ENCODE peak calls at places on chromosomes 1 and 21, in four cellular contexts. N, Y, P and J are unnamed samples.

GRCh38 chr21:43832648-43833047 is 32.4 kb upstream of the AGPAT3 start:
- DNase-seq in N (no peak), Y (no peak), P (no peak), J (no peak)

GRCh38 chr1:23742670-23743286 is 493 bp upstream of the ELOA start:
- DNase-seq in N (no peak), Y (no peak), P (peak), J (no peak)

GRCh38 chr1:50232271-50232670 is 123.6 kb downstream of the ELAVL4 start:
- DNase-seq in N (no peak), Y (no peak), P (no peak), J (no peak)

GRCh38 chr1:203522237-203522636 is 28.3 kb downstream of the OPTC start:
- DNase-seq in P (no peak), N (no peak), Y (no peak), J (no peak)

GRCh38 chr1:159866066-159866465 is 3.6 kb upstream of the VSIG8 start:
- DNase-seq in Y (no peak), N (no peak), P (peak), J (no peak)

GRCh38 chr1:28269529-28269928 is 10.2 kb downstream of the SESN2 start:
- DNase-seq in P (no peak), Y (no peak), N (no peak), J (no peak)

GRCh38 chr1:222641269-222641948 is 23.5 kb downstream of the MIA3 start:
- DNase-seq in Y (no peak), N (no peak), P (no peak), J (no peak)

GRCh38 chr1:213987876-213988638 is at the start of gene PROX1:
- DNase-seq in Y (no peak), N (peak), P (peak), J (peak)

GRCh38 chr1:31405578-31406245 is 7.3 kb upstream of the SERINC2 start:
- DNase-seq in P (no peak), N (no peak), Y (no peak), J (no peak)

GRCh38 chr1:20291621-20292020 is 946 bp downstream of the VWA5B1 start:
- DNase-seq in Y (no peak), P (no peak), N (no peak), J (no peak)

GRCh38 chr1:100449477-100449876 is 88.5 kb upstream of the GPR88 start:
- DNase-seq in N (no peak), Y (no peak), P (no peak), J (no peak)

GRCh38 chr1:42926235-42926869 is 32.3 kb downstream of the SLC2A1 start:
- DNase-seq in Y (no peak), P (no peak), N (no peak), J (no peak)

GRCh38 chr21:35561076-35561475 is 499.2 kb downstream of the SETD4 start:
- DNase-seq in P (no peak), N (no peak), Y (no peak), J (no peak)

GRCh38 chr1:112762541-112763141 is 47.5 kb upstream of the PPM1J start:
- DNase-seq in Y (no peak), N (no peak), P (no peak), J (no peak)

GRCh38 chr21:18937337-18937736 is 533.8 kb upstream of the TMPRSS15 start:
- DNase-seq in P (no peak), Y (no peak), N (no peak), J (no peak)

GRCh38 chr1:56429288-56429687 is 150.1 kb downstream of the PLPP3 start:
- DNase-seq in P (no peak), N (no peak), Y (no peak), J (no peak)

GRCh38 chr1:90717665-90718410 is 736 bp upstream of the BARHL2 start:
- DNase-seq in Y (no peak), N (no peak), P (no peak), J (peak)

GRCh38 chr1:201637282-201638076 is 98.6 kb downstream of the NAV1 start:
- DNase-seq in N (no peak), Y (no peak), P (peak), J (no peak)

GRCh38 chr1:13517193-13517812 is 3.5 kb upstream of the LRRC38 start:
- DNase-seq in P (no peak), N (peak), Y (no peak), J (peak)

GRCh38 chr1:167922023-167922422 is 8.1 kb upstream of the ADCY10 start:
- DNase-seq in P (no peak), Y (no peak), N (no peak), J (no peak)

GRCh38 chr1:27993241-27993640 is 33.5 kb downstream of the XKR8 start:
- DNase-seq in P (no peak), N (no peak), Y (no peak), J (peak)